ENCODE peak calls at places on chromosomes 5 and 9, in four cellular contexts. J is HL-60, I is K562, Q is GM12878. X is an unnamed sample.

GRCh38 chr9:31519011-31519410 is 865.4 kb upstream of the ACO1 start:
- DNase-seq in I (no peak), J (no peak), Q (peak), X (no peak)

GRCh38 chr5:179558912-179559279 is 8.5 kb downstream of the RUFY1 start:
- DNase-seq in J (peak), Q (no peak), I (no peak), X (no peak)

GRCh38 chr9:126128494-126129142 is 198.0 kb upstream of the MVB12B start:
- DNase-seq in I (no peak), J (no peak), Q (no peak), X (no peak)

GRCh38 chr9:91802391-91802790 is 147.6 kb downstream of the ROR2 start:
- DNase-seq in I (no peak), Q (no peak), J (peak), X (no peak)

GRCh38 chr5:59174248-59174844 is 591.5 kb downstream of the RAB3C start:
- DNase-seq in I (peak), J (peak), Q (no peak), X (no peak)

GRCh38 chr9:70085241-70085640 is 41.6 kb downstream of the MAMDC2 start:
- DNase-seq in I (no peak), Q (no peak), J (no peak), X (no peak)

GRCh38 chr5:6567068-6567467 is 65.8 kb downstream of the NSUN2 start:
- DNase-seq in Q (no peak), J (no peak), I (no peak), X (no peak)

GRCh38 chr5:68436686-68437520 is 221.3 kb downstream of the PIK3R1 start:
- DNase-seq in J (no peak), Q (no peak), I (no peak), X (no peak)

GRCh38 chr9:37852222-37852621 is 51.6 kb downstream of the DCAF10 start:
- DNase-seq in I (no peak), J (no peak), Q (no peak), X (no peak)

GRCh38 chr5:132065351-132065937 is 5.0 kb downstream of the IL3 start:
- DNase-seq in Q (peak), J (peak), I (peak), X (peak)

GRCh38 chr9:109779711-109780452 is at the start of gene PALM2AKAP2:
- DNase-seq in J (no peak), Q (no peak), I (peak), X (peak)

GRCh38 chr9:95031711-95032461 is 285.6 kb downstream of the FANCC start:
- DNase-seq in J (no peak), Q (no peak), I (no peak), X (no peak)

GRCh38 chr5:127705120-127705892 is 2.1 kb downstream of the CCDC192 start:
- DNase-seq in Q (no peak), J (no peak), I (peak), X (no peak)

GRCh38 chr9:83231039-83231438 is 168.1 kb upstream of the RASEF start:
- DNase-seq in Q (no peak), I (no peak), J (peak), X (no peak)

GRCh38 chr9:132780230-132781007 is 97.7 kb downstream of the AK8 start:
- DNase-seq in J (no peak), Q (peak), I (peak), X (no peak)

GRCh38 chr5:137945825-137946224 is 56.6 kb downstream of the PKD2L2 start:
- DNase-seq in J (no peak), I (no peak), Q (no peak), X (no peak)

GRCh38 chr5:36236801-36237200 is 4.9 kb downstream of the NADK2 start:
- DNase-seq in I (no peak), Q (no peak), J (no peak), X (no peak)

GRCh38 chr9:36566813-36567217 is 5.9 kb upstream of the MELK start:
- DNase-seq in I (no peak), Q (no peak), J (no peak), X (no peak)

GRCh38 chr5:100867039-100867562 is 36.0 kb downstream of the ST8SIA4 start:
- DNase-seq in J (no peak), I (no peak), Q (no peak), X (no peak)

GRCh38 chr5:89932771-89933181 is 476.8 kb downstream of the CETN3 start:
- DNase-seq in I (no peak), Q (no peak), J (no peak), X (no peak)

GRCh38 chr9:33082135-33082534 is 5.7 kb upstream of the SMU1 start:
- DNase-seq in J (no peak), I (no peak), Q (no peak), X (no peak)

GRCh38 chr9:120925535-120926396 is 830 bp downstream of the TRAF1 start:
- DNase-seq in J (peak), I (peak), Q (peak), X (no peak)

GRCh38 chr9:15509931-15510788 is 610 bp downstream of the PSIP1 start:
- DNase-seq in I (peak), Q (no peak), J (peak), X (peak)

GRCh38 chr5:167835146-167835545 is 456.3 kb upstream of the WWC1 start:
- DNase-seq in I (no peak), J (no peak), Q (no peak), X (no peak)

GRCh38 chr9:76292246-76292645 is 102.0 kb downstream of the RFK start:
- DNase-seq in J (no peak), Q (no peak), I (no peak), X (no peak)

GRCh38 chr5:128199104-128199503 is 115.5 kb downstream of the SLC12A2 start:
- DNase-seq in J (no peak), Q (no peak), I (peak), X (no peak)

GRCh38 chr5:137575211-137575610 is 76.1 kb upstream of the SPOCK1 start:
- DNase-seq in I (no peak), Q (no peak), J (no peak), X (no peak)

GRCh38 chr9:121353246-121353975 is 16.6 kb downstream of the STOM start:
- DNase-seq in Q (peak), J (peak), I (no peak), X (no peak)

GRCh38 chr5:109705596-109705995 is 15.9 kb downstream of the MAN2A1 start:
- DNase-seq in J (no peak), I (no peak), Q (no peak), X (no peak)

GRCh38 chr9:18368206-18368605 is 105.7 kb upstream of the ADAMTSL1 start:
- DNase-seq in Q (no peak), J (no peak), I (no peak), X (no peak)

GRCh38 chr5:119418782-119419101 is 33.6 kb upstream of the HSD17B4 start:
- DNase-seq in J (no peak), I (peak), Q (no peak), X (no peak)

GRCh38 chr9:4656621-4657020 is 5.5 kb upstream of the PLPP6 start:
- DNase-seq in J (no peak), I (no peak), Q (no peak), X (no peak)

GRCh38 chr5:39352931-39353330 is 11.4 kb downstream of the C9 start:
- DNase-seq in J (no peak), Q (no peak), I (no peak), X (no peak)

DNA sequence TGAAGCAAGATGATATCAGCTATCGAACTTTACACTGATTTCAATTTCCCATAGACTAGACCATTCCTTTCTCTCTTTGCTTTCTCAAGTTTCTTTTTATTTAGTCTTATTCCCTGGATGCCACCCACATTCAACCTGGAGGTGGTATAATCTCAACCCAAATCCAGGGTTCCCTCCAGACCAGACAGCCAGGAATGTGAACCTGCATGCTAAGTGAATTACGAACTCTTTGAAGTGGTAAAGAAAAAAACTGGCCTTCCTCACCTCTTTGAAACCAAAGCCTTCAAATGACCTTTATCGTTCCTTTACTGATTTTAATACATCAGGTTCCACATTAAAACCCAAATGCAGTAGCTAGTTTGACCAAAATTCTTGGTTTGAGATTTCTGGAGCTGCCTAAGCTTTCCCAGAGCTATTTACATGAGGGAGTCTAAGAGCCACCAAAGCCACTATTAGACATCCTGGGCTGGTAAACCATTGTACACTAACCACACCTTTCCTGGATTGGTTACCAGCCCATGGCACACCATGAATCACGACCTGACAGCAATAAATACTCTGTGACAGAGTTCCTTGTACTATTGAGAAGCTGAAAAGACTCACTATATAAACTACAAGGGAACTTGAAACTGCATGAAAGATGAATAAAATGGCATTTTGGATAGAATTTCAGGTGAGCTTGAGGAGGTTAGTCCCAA is 323.7 kb downstream of the ADAMTS6 start:
- DNase-seq in Q (no peak), J (no peak), I (no peak), X (no peak)
- TF ChIP-seq SPI1 in Q (no peak), J (no peak), I (no peak), X (no peak)

GRCh38 chr5:3324421-3325101 is 271.1 kb upstream of the IRX1 start:
- DNase-seq in I (peak), Q (no peak), J (no peak), X (no peak)

GRCh38 chr5:3325811-3326568 is 269.6 kb upstream of the IRX1 start:
- DNase-seq in J (no peak), Q (no peak), I (no peak), X (no peak)

GRCh38 chr5:3323144-3323543 is 272.5 kb upstream of the IRX1 start:
- DNase-seq in I (no peak), Q (no peak), J (no peak), X (no peak)

GRCh38 chr5:3326569-3327232 is 268.9 kb upstream of the IRX1 start:
- DNase-seq in I (no peak), J (no peak), Q (no peak), X (no peak)

DNA sequence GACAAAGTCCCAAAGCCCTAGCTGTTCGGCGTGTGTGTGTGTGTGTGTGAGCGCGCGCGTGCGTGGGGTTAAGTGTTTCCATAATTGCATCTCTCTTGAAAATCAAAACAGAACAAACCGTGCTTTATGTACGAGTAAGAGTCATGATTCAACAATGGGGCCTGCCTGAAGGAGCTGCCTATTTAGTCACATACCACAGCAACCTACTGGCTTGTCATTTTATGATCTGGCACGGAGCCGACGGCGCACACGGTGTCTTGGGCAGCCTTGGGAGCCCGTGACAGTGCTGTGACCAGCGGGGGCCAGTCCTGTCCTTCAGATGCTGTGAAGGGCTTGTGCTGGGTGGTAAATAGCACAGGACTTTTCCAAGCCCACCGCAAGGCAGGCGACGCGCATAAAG is 270.4 kb upstream of the IRX1 start:
- DNase-seq in Q (no peak), I (no peak), J (no peak), X (no peak)
- TF ChIP-seq POLR2AphosphoS5 in Q (no peak), I (no peak), J (no peak), X (no peak)

DNA sequence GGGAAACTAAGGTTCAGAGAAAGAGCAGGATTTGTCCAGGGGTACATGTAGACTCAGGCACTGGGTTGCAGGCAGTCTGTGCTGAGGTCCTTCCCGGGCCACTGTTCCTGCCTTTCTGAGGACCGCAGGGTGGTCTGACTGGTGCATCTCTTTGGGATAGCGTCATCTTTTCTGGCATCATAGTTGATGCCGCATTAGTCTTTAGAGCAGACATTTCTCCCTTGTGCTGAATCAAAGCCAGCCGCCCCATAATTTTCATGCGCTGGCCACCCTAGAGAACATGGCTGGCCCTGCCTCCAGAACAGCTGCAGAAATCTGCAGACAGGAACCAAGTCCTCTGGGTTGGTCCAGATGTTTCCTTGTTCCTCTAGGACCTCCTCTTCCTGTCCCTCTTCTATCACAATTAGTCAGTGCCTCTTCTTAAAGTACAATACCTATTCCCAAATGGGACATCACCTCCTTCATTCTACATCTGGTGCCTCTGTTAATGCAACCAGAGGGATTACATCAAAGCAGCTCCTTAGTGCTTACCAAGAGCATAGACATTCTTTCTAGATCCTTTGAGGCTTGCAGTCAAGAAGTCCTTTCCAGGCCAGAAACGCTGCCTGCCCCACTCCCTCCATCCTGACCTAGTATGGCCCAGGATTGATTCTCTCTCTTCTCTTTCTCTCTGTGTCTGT is 42.1 kb upstream of the ORM1 start:
- DNase-seq in I (no peak), J (no peak), Q (no peak), X (no peak)
- TF ChIP-seq SPI1 in I (no peak), J (no peak), Q (no peak), X (no peak)

DNA sequence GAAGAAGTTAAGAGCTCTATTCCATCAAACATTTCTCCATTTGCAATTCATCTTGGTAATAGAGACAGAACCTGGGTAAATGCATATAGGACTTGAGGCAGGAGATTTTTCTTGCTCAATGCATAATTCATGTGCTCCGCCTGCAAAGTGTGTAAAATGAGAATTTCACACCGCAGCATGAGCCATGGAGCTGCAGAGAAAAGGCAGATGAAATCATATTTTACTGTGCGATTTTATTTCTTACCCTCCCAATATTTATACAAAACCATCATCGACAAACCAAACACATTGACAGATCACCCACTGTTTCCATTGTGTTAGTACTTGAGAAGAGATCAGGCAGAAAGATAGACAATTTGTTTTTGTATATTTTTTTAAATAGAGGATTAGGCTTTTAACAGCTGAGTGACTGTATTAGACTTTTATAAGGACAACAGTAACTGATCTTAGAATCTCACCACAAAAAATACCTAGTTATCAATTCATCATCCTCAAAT is 191.2 kb downstream of the AP3B1 start:
- DNase-seq in I (no peak), J (no peak), Q (no peak), X (no peak)
- TF ChIP-seq POLR2AphosphoS5 in I (no peak), J (no peak), Q (no peak), X (no peak)

GRCh38 chr9:1939926-1940368 is 75.2 kb upstream of the SMARCA2 start:
- DNase-seq in Q (peak), I (peak), J (peak), X (peak)
- TF ChIP-seq SPI1 in Q (no peak), I (no peak), J (no peak), X (no peak)

GRCh38 chr5:180643191-180643851 is 6.1 kb downstream of the FLT4 start:
- DNase-seq in I (no peak), J (no peak), Q (no peak), X (peak)
- TF ChIP-seq POLR2AphosphoS5 in I (no peak), J (no peak), Q (no peak), X (no peak)

DNA sequence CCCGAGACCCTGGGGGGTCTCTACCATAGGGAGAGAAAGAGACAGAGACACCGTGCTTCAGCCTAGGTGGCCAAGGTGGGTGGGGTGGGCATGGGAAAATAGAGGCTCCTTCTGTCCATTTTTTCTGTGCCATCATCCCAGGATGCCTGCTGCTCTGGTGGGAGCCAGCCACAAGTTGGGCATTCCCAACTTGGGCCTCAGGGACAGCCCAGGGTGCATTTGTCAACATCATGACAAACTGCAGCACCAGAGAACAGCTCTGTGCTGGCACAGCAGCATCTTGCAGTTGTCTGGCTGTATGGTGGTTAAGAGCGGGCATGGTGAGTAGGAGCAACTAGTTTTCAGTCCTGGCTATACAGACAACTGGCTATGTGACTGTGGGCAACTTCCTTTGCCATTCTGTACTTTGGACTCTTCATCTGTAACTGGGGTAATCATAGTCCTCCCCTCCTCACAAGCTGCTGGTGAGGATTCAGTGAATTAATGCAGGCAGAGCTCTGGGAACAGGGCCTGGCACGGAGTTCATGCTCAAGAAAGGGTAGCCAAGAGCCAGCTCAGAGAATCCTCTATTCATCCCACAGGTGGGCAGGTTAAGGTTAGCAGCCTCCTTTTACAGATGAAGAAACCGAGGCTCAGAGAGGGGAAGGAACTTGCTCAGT is 100.5 kb downstream of the RGS3 start:
- DNase-seq in Q (no peak), I (no peak), J (no peak), X (no peak)
- TF ChIP-seq SPI1 in Q (no peak), I (no peak), J (no peak), X (no peak)

DNA sequence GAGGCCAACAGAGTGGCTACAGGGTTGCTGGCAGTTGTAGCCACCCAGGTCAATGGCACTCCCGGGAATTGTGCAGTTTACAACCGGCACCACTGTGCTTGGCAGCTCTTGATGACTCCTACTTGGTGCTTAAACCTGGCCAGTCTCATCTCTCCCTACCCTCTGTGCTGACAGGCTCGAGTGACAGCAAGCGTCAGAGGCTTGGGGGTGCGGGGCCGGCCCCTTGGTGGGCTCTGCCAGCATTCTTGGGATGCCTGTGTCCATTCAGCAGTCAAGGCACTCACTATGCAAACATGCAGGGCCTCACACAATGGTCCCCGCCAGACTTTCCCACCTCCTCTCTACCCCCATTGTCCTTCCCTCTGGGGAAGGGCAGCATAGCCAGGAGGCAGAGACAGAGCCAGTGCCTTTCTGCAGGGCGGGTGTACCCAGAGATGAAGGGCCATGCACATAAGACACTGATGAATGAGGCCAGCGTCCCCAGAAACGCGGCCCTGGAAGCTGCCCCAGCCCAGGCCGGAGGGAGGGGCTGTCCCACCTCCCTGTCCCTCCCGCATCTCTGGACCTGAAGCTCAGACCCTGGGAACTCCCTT is 26.3 kb upstream of the NOTCH1 start:
- DNase-seq in J (no peak), I (no peak), Q (no peak), X (no peak)
- TF ChIP-seq POLR2AphosphoS5 in J (no peak), I (no peak), Q (no peak), X (no peak)

X was measured in GM12891.